ENCODE peak calls at places on chromosomes 7 and 10, in six cellular contexts. One of them, this sample, is unnamed.

GRCh38 chr7:158316466-158317031 is 271.1 kb downstream of the PTPRN2 start:
- DNase-seq in cardiac fibroblast: no peak
- DNase-seq in upper lobe of right lung: no peak
- DNase-seq in HCT116: no peak
- DNase-seq in body of pancreas: no peak
- DNase-seq in PC-9: no peak
- DNase-seq in this sample: no peak

GRCh38 chr7:89104748-89105685 is 309.5 kb upstream of the TEX47 start:
- DNase-seq in cardiac fibroblast: no peak
- DNase-seq in HCT116: no peak
- DNase-seq in PC-9: no peak
- DNase-seq in body of pancreas: no peak
- DNase-seq in upper lobe of right lung: no peak
- DNase-seq in this sample: no peak

GRCh38 chr7:43584200-43584586 is 1.3 kb downstream of the STK17A start:
- DNase-seq in HCT116: no peak
- DNase-seq in PC-9: peak
- DNase-seq in cardiac fibroblast: peak
- DNase-seq in body of pancreas: peak
- DNase-seq in upper lobe of right lung: no peak
- DNase-seq in this sample: no peak

GRCh38 chr10:11026761-11027160 is 9.1 kb downstream of the CELF2 start:
- DNase-seq in HCT116: no peak
- DNase-seq in body of pancreas: no peak
- DNase-seq in upper lobe of right lung: no peak
- DNase-seq in PC-9: no peak
- DNase-seq in cardiac fibroblast: no peak
- DNase-seq in this sample: no peak

GRCh38 chr10:78721231-78721630 is 347.5 kb upstream of the ZMIZ1 start:
- DNase-seq in body of pancreas: no peak
- DNase-seq in upper lobe of right lung: no peak
- DNase-seq in PC-9: no peak
- DNase-seq in cardiac fibroblast: no peak
- DNase-seq in HCT116: no peak
- DNase-seq in this sample: no peak

GRCh38 chr10:71512213-71512745 is 115.6 kb downstream of the CDH23 start:
- DNase-seq in body of pancreas: no peak
- DNase-seq in cardiac fibroblast: no peak
- DNase-seq in upper lobe of right lung: no peak
- DNase-seq in PC-9: no peak
- DNase-seq in HCT116: no peak
- DNase-seq in this sample: no peak

GRCh38 chr7:127628445-127628844 is 10.5 kb upstream of the PAX4 start:
- DNase-seq in PC-9: no peak
- DNase-seq in body of pancreas: no peak
- DNase-seq in upper lobe of right lung: no peak
- DNase-seq in HCT116: no peak
- DNase-seq in cardiac fibroblast: no peak
- DNase-seq in this sample: no peak

GRCh38 chr10:59234814-59235429 is 58.5 kb downstream of the PHYHIPL start:
- DNase-seq in PC-9: peak
- DNase-seq in HCT116: peak
- DNase-seq in cardiac fibroblast: peak
- DNase-seq in body of pancreas: peak
- DNase-seq in upper lobe of right lung: no peak
- DNase-seq in this sample: no peak

GRCh38 chr10:15183689-15184481 is 15.4 kb upstream of the NMT2 start:
- DNase-seq in PC-9: no peak
- DNase-seq in cardiac fibroblast: no peak
- DNase-seq in body of pancreas: no peak
- DNase-seq in upper lobe of right lung: no peak
- DNase-seq in HCT116: no peak
- DNase-seq in this sample: no peak

GRCh38 chr10:80268266-80268665 is 21.2 kb downstream of the MAT1A start:
- DNase-seq in HCT116: no peak
- DNase-seq in cardiac fibroblast: peak
- DNase-seq in upper lobe of right lung: no peak
- DNase-seq in PC-9: no peak
- DNase-seq in body of pancreas: no peak
- DNase-seq in this sample: no peak

GRCh38 chr7:129436335-129436923 is 2.2 kb downstream of the STRIP2 start:
- DNase-seq in upper lobe of right lung: no peak
- DNase-seq in PC-9: no peak
- DNase-seq in body of pancreas: no peak
- DNase-seq in HCT116: no peak
- DNase-seq in cardiac fibroblast: no peak
- DNase-seq in this sample: no peak

GRCh38 chr10:46267132-46267985 is 19.4 kb upstream of the ANTXRL start:
- DNase-seq in cardiac fibroblast: no peak
- DNase-seq in HCT116: no peak
- DNase-seq in body of pancreas: no peak
- DNase-seq in PC-9: no peak
- DNase-seq in upper lobe of right lung: no peak
- DNase-seq in this sample: no peak

GRCh38 chr10:122321960-122322359 is 50.9 kb downstream of the BTBD16 start:
- DNase-seq in PC-9: no peak
- DNase-seq in upper lobe of right lung: no peak
- DNase-seq in cardiac fibroblast: no peak
- DNase-seq in body of pancreas: no peak
- DNase-seq in HCT116: no peak
- DNase-seq in this sample: no peak

GRCh38 chr7:66250711-66251110 is 45.6 kb downstream of the TPST1 start:
- DNase-seq in cardiac fibroblast: peak
- DNase-seq in PC-9: no peak
- DNase-seq in body of pancreas: no peak
- DNase-seq in upper lobe of right lung: no peak
- DNase-seq in HCT116: no peak
- DNase-seq in this sample: peak

GRCh38 chr10:34305189-34305588 is 509.9 kb downstream of the PARD3 start:
- DNase-seq in PC-9: peak
- DNase-seq in upper lobe of right lung: peak
- DNase-seq in body of pancreas: no peak
- DNase-seq in cardiac fibroblast: no peak
- DNase-seq in HCT116: no peak
- DNase-seq in this sample: no peak
- TF ChIP-seq CTCF in PC-9: peak
- TF ChIP-seq CTCF in upper lobe of right lung: peak
- TF ChIP-seq CTCF in body of pancreas: no peak
- TF ChIP-seq CTCF in cardiac fibroblast: no peak
- TF ChIP-seq CTCF in HCT116: peak
- TF ChIP-seq CTCF in this sample: no peak

GRCh38 chr10:101841826-101842225 is 1.8 kb downstream of the KCNIP2 start:
- DNase-seq in HCT116: no peak
- DNase-seq in cardiac fibroblast: no peak
- DNase-seq in upper lobe of right lung: no peak
- DNase-seq in PC-9: no peak
- DNase-seq in body of pancreas: no peak
- DNase-seq in this sample: no peak

GRCh38 chr10:101839002-101839401 is 4.6 kb downstream of the KCNIP2 start:
- DNase-seq in PC-9: no peak
- DNase-seq in cardiac fibroblast: no peak
- DNase-seq in HCT116: no peak
- DNase-seq in upper lobe of right lung: no peak
- DNase-seq in body of pancreas: no peak
- DNase-seq in this sample: no peak

GRCh38 chr10:101840102-101840684 is 3.4 kb downstream of the KCNIP2 start:
- DNase-seq in cardiac fibroblast: peak
- DNase-seq in PC-9: no peak
- DNase-seq in body of pancreas: no peak
- DNase-seq in HCT116: no peak
- DNase-seq in upper lobe of right lung: no peak
- DNase-seq in this sample: no peak

GRCh38 chr10:101839421-101840063 is 4.1 kb downstream of the KCNIP2 start:
- DNase-seq in body of pancreas: peak
- DNase-seq in PC-9: peak
- DNase-seq in upper lobe of right lung: peak
- DNase-seq in cardiac fibroblast: no peak
- DNase-seq in HCT116: peak
- DNase-seq in this sample: no peak

GRCh38 chr10:101840741-101841453 is 2.7 kb downstream of the KCNIP2 start:
- DNase-seq in HCT116: peak
- DNase-seq in cardiac fibroblast: peak
- DNase-seq in upper lobe of right lung: peak
- DNase-seq in PC-9: peak
- DNase-seq in body of pancreas: peak
- DNase-seq in this sample: no peak
- H3K4me3 ChIP-seq in HCT116: peak
- H3K4me3 ChIP-seq in cardiac fibroblast: peak
- H3K4me3 ChIP-seq in upper lobe of right lung: peak
- H3K4me3 ChIP-seq in PC-9: no peak
- H3K4me3 ChIP-seq in body of pancreas: no peak
- H3K4me3 ChIP-seq in this sample: no peak

GRCh38 chr7:16542401-16542800 is 15.8 kb downstream of the LRRC72 start:
- DNase-seq in body of pancreas: no peak
- DNase-seq in cardiac fibroblast: no peak
- DNase-seq in HCT116: no peak
- DNase-seq in upper lobe of right lung: no peak
- DNase-seq in PC-9: no peak
- DNase-seq in this sample: no peak
- TF ChIP-seq CTCF in body of pancreas: no peak
- TF ChIP-seq CTCF in cardiac fibroblast: no peak
- TF ChIP-seq CTCF in HCT116: no peak
- TF ChIP-seq CTCF in upper lobe of right lung: no peak
- TF ChIP-seq CTCF in PC-9: no peak
- TF ChIP-seq CTCF in this sample: no peak

GRCh38 chr10:74813371-74813770 is 13.0 kb upstream of the KAT6B start:
- DNase-seq in cardiac fibroblast: no peak
- DNase-seq in upper lobe of right lung: no peak
- DNase-seq in PC-9: no peak
- DNase-seq in body of pancreas: no peak
- DNase-seq in HCT116: no peak
- DNase-seq in this sample: no peak
- H3K4me3 ChIP-seq in cardiac fibroblast: no peak
- H3K4me3 ChIP-seq in upper lobe of right lung: no peak
- H3K4me3 ChIP-seq in PC-9: no peak
- H3K4me3 ChIP-seq in body of pancreas: no peak
- H3K4me3 ChIP-seq in HCT116: no peak
- H3K4me3 ChIP-seq in this sample: peak

GRCh38 chr10:63698815-63699205 is 177.6 kb downstream of the REEP3 start:
- DNase-seq in PC-9: no peak
- DNase-seq in body of pancreas: no peak
- DNase-seq in HCT116: no peak
- DNase-seq in cardiac fibroblast: no peak
- DNase-seq in upper lobe of right lung: no peak
- DNase-seq in this sample: no peak
- TF ChIP-seq CTCF in PC-9: no peak
- TF ChIP-seq CTCF in body of pancreas: no peak
- TF ChIP-seq CTCF in HCT116: no peak
- TF ChIP-seq CTCF in cardiac fibroblast: no peak
- TF ChIP-seq CTCF in upper lobe of right lung: no peak
- TF ChIP-seq CTCF in this sample: no peak

GRCh38 chr7:27205325-27206280 is 5.7 kb upstream of the HOXA13 start:
- DNase-seq in PC-9: no peak
- DNase-seq in upper lobe of right lung: peak
- DNase-seq in cardiac fibroblast: no peak
- DNase-seq in body of pancreas: no peak
- DNase-seq in HCT116: no peak
- DNase-seq in this sample: no peak
- H3K4me3 ChIP-seq in PC-9: no peak
- H3K4me3 ChIP-seq in upper lobe of right lung: no peak
- H3K4me3 ChIP-seq in cardiac fibroblast: no peak
- H3K4me3 ChIP-seq in body of pancreas: no peak
- H3K4me3 ChIP-seq in HCT116: no peak
- H3K4me3 ChIP-seq in this sample: no peak

DNA sequence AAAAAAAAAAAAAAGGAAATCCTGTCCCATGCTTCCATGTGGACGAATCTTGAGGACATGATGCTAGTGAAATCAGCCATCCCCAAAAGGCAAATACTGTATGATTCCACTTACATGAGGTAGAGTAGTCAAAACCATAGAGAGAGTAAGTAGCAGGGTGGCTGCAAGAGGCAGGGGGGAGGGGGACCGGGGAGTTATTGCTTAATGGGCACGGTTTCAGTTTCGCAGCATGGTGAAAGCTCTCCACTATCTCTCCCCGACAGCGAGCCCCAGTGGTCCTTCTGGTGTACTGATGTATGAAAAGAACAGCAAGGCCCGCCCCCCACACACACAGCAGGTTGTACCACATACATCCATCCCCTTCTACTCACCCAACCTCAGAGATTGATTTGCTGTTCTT is 32.8 kb downstream of the NOD1 start:
- DNase-seq in PC-9: no peak
- DNase-seq in upper lobe of right lung: peak
- DNase-seq in body of pancreas: peak
- DNase-seq in cardiac fibroblast: peak
- DNase-seq in HCT116: no peak
- DNase-seq in this sample: peak
- TF ChIP-seq CTCF in PC-9: no peak
- TF ChIP-seq CTCF in upper lobe of right lung: peak
- TF ChIP-seq CTCF in body of pancreas: peak
- TF ChIP-seq CTCF in cardiac fibroblast: peak
- TF ChIP-seq CTCF in HCT116: no peak
- TF ChIP-seq CTCF in this sample: peak

GRCh38 chr7:134778941-134779740 is at the start of gene CALD1:
- DNase-seq in HCT116: peak
- DNase-seq in PC-9: peak
- DNase-seq in body of pancreas: peak
- DNase-seq in upper lobe of right lung: no peak
- DNase-seq in cardiac fibroblast: peak
- DNase-seq in this sample: peak

GRCh38 chr7:134779741-134780065 is 269 bp downstream of the CALD1 start:
- DNase-seq in body of pancreas: no peak
- DNase-seq in PC-9: no peak
- DNase-seq in cardiac fibroblast: no peak
- DNase-seq in HCT116: no peak
- DNase-seq in upper lobe of right lung: no peak
- DNase-seq in this sample: no peak

GRCh38 chr7:134782121-134782623 is 2.7 kb downstream of the CALD1 start:
- DNase-seq in body of pancreas: no peak
- DNase-seq in cardiac fibroblast: peak
- DNase-seq in HCT116: no peak
- DNase-seq in upper lobe of right lung: no peak
- DNase-seq in PC-9: no peak
- DNase-seq in this sample: no peak

GRCh38 chr7:134780166-134780853 is 876 bp downstream of the CALD1 start:
- DNase-seq in upper lobe of right lung: no peak
- DNase-seq in cardiac fibroblast: peak
- DNase-seq in PC-9: no peak
- DNase-seq in body of pancreas: no peak
- DNase-seq in HCT116: no peak
- DNase-seq in this sample: no peak

DNA sequence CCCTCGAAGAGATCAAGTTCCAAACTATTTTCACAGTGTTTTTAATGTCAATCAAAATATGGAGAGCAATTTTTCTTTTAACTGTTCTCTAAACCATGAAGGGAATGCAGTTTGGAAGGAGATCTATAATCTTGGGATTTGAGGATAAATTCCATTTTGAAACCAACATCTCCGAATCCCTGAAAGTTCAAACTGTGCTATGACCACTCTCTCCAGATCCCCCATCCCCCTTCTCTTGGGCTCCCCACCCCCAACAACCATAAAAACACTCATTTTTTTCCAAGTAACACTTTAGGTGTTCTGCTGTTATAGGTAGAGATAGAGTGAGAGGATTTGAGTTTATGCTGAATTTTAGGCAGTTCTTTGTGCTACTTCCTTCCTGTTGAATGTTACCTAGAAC is 1.7 kb downstream of the CALD1 start:
- DNase-seq in body of pancreas: no peak
- DNase-seq in upper lobe of right lung: no peak
- DNase-seq in PC-9: no peak
- DNase-seq in HCT116: no peak
- DNase-seq in cardiac fibroblast: peak
- DNase-seq in this sample: no peak
- H3K4me3 ChIP-seq in body of pancreas: no peak
- H3K4me3 ChIP-seq in upper lobe of right lung: peak
- H3K4me3 ChIP-seq in PC-9: no peak
- H3K4me3 ChIP-seq in HCT116: no peak
- H3K4me3 ChIP-seq in cardiac fibroblast: peak
- H3K4me3 ChIP-seq in this sample: peak

This sample was measured in kidney epithelial cell.